ENCODE peak calls at places on chromosomes 12 and 14, in eight cellular contexts. C is psoas muscle, R is GM13977, F is LoVo, G is ACHN, S is DMS153, H is upper lobe of right lung, Y is AG09319. I is an unnamed sample.

GRCh38 chr12:132520421-132521199 is 30.7 kb downstream of the FBRSL1 start:
- DNase-seq in C (no peak), R (no peak), F (no peak), G (no peak), S (no peak), H (no peak), Y (no peak), I (no peak)

GRCh38 chr12:124694846-124695497 is 127.6 kb upstream of the NCOR2 start:
- DNase-seq in C (no peak), R (no peak), F (no peak), G (peak), S (no peak), H (no peak), Y (no peak), I (no peak)

GRCh38 chr14:36879558-36879957 is 217.9 kb downstream of the PAX9 start:
- DNase-seq in C (no peak), R (no peak), F (no peak), G (no peak), S (no peak), H (no peak), Y (no peak), I (no peak)

GRCh38 chr12:109796057-109796456 is 37.1 kb downstream of the TRPV4 start:
- DNase-seq in C (no peak), R (no peak), F (no peak), G (no peak), S (no peak), H (no peak), Y (no peak), I (no peak)

GRCh38 chr14:104687601-104688504 is 1.6 kb upstream of the INF2 start:
- DNase-seq in C (peak), R (no peak), F (peak), G (peak), S (no peak), H (peak), Y (no peak), I (peak)

GRCh38 chr12:92506891-92507290 is 195.9 kb upstream of the PLEKHG7 start:
- DNase-seq in C (no peak), R (no peak), F (no peak), G (no peak), S (no peak), H (no peak), Y (no peak), I (no peak)

GRCh38 chr12:89919241-89919906 is 210.7 kb upstream of the ATP2B1 start:
- DNase-seq in C (peak), R (no peak), F (no peak), G (no peak), S (no peak), H (peak), Y (no peak), I (no peak)

GRCh38 chr12:111089616-111090015 is 169.2 kb upstream of the MYL2 start:
- DNase-seq in C (no peak), R (no peak), F (no peak), G (no peak), S (no peak), H (peak), Y (no peak), I (no peak)

GRCh38 chr12:49720214-49720613 is 13.0 kb upstream of the FMNL3 start:
- DNase-seq in C (no peak), R (no peak), F (no peak), G (no peak), S (no peak), H (no peak), Y (no peak), I (no peak)

GRCh38 chr12:93902736-93903562 is 225.8 kb downstream of the CRADD start:
- DNase-seq in C (no peak), R (no peak), F (peak), G (no peak), S (no peak), H (no peak), Y (no peak), I (no peak)

GRCh38 chr14:64800000-64800399 is 79.7 kb downstream of the SPTB start:
- DNase-seq in C (no peak), R (no peak), F (peak), G (peak), S (no peak), H (no peak), Y (no peak), I (peak)

GRCh38 chr12:123478069-123478468 is 20.1 kb downstream of the SNRNP35 start:
- DNase-seq in C (no peak), R (no peak), F (no peak), G (no peak), S (no peak), H (no peak), Y (no peak), I (no peak)

GRCh38 chr14:54895683-54896082 is 6.9 kb downstream of the GCH1 start:
- DNase-seq in C (no peak), R (no peak), F (no peak), G (no peak), S (no peak), H (no peak), Y (no peak), I (no peak)

GRCh38 chr14:55353686-55354467 is 57.8 kb downstream of the ATG14 start:
- DNase-seq in C (no peak), R (no peak), F (peak), G (no peak), S (no peak), H (no peak), Y (no peak), I (no peak)

GRCh38 chr12:40551466-40551865 is 140.8 kb upstream of the CNTN1 start:
- DNase-seq in C (no peak), R (no peak), F (no peak), G (no peak), S (no peak), H (no peak), Y (no peak), I (no peak)

GRCh38 chr14:21860172-21860571 is 186.6 kb upstream of the OR4E1 start:
- DNase-seq in C (no peak), R (peak), F (no peak), G (peak), S (no peak), H (no peak), Y (no peak), I (no peak)

GRCh38 chr12:64175254-64175945 is 46.7 kb downstream of the KICS2 start:
- DNase-seq in C (no peak), R (no peak), F (no peak), G (no peak), S (no peak), H (no peak), Y (no peak), I (no peak)